ENCODE peak calls at places on chromosomes 16 and 17, in ten cellular contexts. H, Y, M, V, N, K, Z, F, E and O are unnamed samples.
A peak's percentile ranks its signal among the peaks of the same experiment; 100 is the strongest.

GRCh38 chr16:15539197-15539596 is 103.8 kb downstream of the MARF1 start:
- DNase-seq in Y (no peak), N (no peak), K (peak; percentile 84), H (no peak), V (no peak), E (no peak), F (no peak), M (no peak), Z (no peak), O (no peak)

GRCh38 chr17:38891441-38891840 is 21.6 kb downstream of the LASP1 start:
- DNase-seq in V (no peak), F (no peak), E (no peak), K (no peak), M (no peak), Y (no peak), Z (no peak), N (no peak), H (no peak), O (no peak)

GRCh38 chr17:1783834-1784611 is 22.2 kb downstream of the SERPINF1 start:
- DNase-seq in N (peak; percentile 81), Z (no peak), V (peak; percentile 85), M (peak; percentile 91), H (no peak), K (peak; percentile 71), Y (peak; percentile 97), F (no peak), E (no peak), O (peak; percentile 51)

GRCh38 chr17:8117980-8118768 is at the start of gene ALOXE3:
- DNase-seq in E (no peak), V (no peak), M (peak; percentile 47), F (no peak), K (peak; percentile 74), Y (peak; percentile 93), H (peak; percentile 10), Z (peak; percentile 21), N (peak; percentile 68), O (no peak)

GRCh38 chr17:79242873-79243602 is 168.4 kb downstream of the ENGASE start:
- DNase-seq in Y (no peak), K (no peak), E (no peak), F (no peak), Z (no peak), M (no peak), N (no peak), V (no peak), H (peak; percentile 33), O (no peak)

GRCh38 chr17:33967608-33968349 is 287.3 kb upstream of the CCL2 start:
- DNase-seq in M (no peak), N (no peak), V (no peak), Z (no peak), E (no peak), Y (no peak), H (no peak), K (no peak), F (no peak), O (no peak)

GRCh38 chr16:5581428-5581827 is 483.8 kb upstream of the EEF2KMT start:
- DNase-seq in N (no peak), F (no peak), E (no peak), M (no peak), K (no peak), Z (no peak), V (no peak), H (no peak), Y (no peak), O (no peak)

GRCh38 chr17:69358688-69359596 is 32.0 kb upstream of the ABCA5 start:
- DNase-seq in F (no peak), K (peak; percentile 92), Y (no peak), Z (no peak), H (peak; percentile 13), N (no peak), V (no peak), E (no peak), M (no peak), O (no peak)

GRCh38 chr16:58413359-58413758 is 21.1 kb downstream of the GINS3 start:
- DNase-seq in N (no peak), K (no peak), F (no peak), H (no peak), Y (no peak), M (no peak), E (no peak), Z (no peak), V (no peak), O (no peak)

GRCh38 chr17:74467221-74467951 is 952 bp downstream of the CD300A start:
- DNase-seq in N (no peak), V (no peak), Y (no peak), E (peak; percentile 38), M (no peak), Z (no peak), K (no peak), F (no peak), H (no peak), O (no peak)

GRCh38 chr17:44988256-44988942 is 20.3 kb upstream of the C1QL1 start:
- DNase-seq in E (no peak), Y (no peak), K (peak; percentile 35), N (no peak), H (no peak), M (no peak), V (no peak), Z (no peak), F (no peak), O (no peak)